ENCODE peak calls at places on chromosome 13, in four cellular contexts. P is HEK293T, Q is HepG2, Z is K562. B is an unnamed sample.

GRCh38 chr13:91278888-91279287 is 68.6 kb upstream of the MIR17HG start:
- DNase-seq in P (no peak), Q (no peak), Z (no peak), B (no peak)

GRCh38 chr13:91639316-91639715 is 240.9 kb downstream of the GPC5 start:
- DNase-seq in P (no peak), Q (no peak), Z (no peak), B (no peak)

GRCh38 chr13:23098508-23098907 is 82.3 kb upstream of the SGCG start:
- DNase-seq in P (no peak), Q (no peak), Z (no peak), B (no peak)

GRCh38 chr13:42567772-42568428 is 6.1 kb upstream of the TNFSF11 start:
- DNase-seq in P (no peak), Q (no peak), Z (no peak), B (no peak)

GRCh38 chr13:109918179-109918651 is 131.8 kb upstream of the IRS2 start:
- DNase-seq in P (no peak), Q (no peak), Z (no peak), B (no peak)

GRCh38 chr13:94291631-94292322 is 187.7 kb downstream of the DCT start:
- DNase-seq in P (no peak), Q (peak; percentile 92), Z (no peak), B (no peak)

GRCh38 chr13:82758056-82758455 is 1124.2 kb downstream of the SLITRK1 start:
- DNase-seq in P (peak; percentile 61), Q (peak; percentile 15), Z (no peak), B (peak; percentile 61)

GRCh38 chr13:101941095-101941777 is 460.6 kb downstream of the FGF14 start:
- DNase-seq in P (no peak), Q (no peak), Z (no peak), B (no peak)

GRCh38 chr13:23680836-23681235 is 110.6 kb downstream of the TNFRSF19 start:
- DNase-seq in P (no peak), Q (no peak), Z (no peak), B (no peak)

GRCh38 chr13:100388923-100389322 is 199.7 kb downstream of the GGACT start:
- DNase-seq in P (no peak), Q (no peak), Z (no peak), B (no peak)

GRCh38 chr13:33340631-33341030 is 55.1 kb upstream of the STARD13 start:
- DNase-seq in P (no peak), Q (no peak), Z (no peak), B (no peak)

GRCh38 chr13:109955598-109955997 is 169.2 kb upstream of the IRS2 start:
- DNase-seq in P (no peak), Q (peak; percentile 3), Z (no peak), B (no peak)

GRCh38 chr13:51453959-51454703 is 1.3 kb upstream of the INTS6 start:
- DNase-seq in P (peak; percentile 7), Q (no peak), Z (peak; percentile 10), B (no peak)

GRCh38 chr13:54356849-54357248 is 1328.2 kb downstream of the OLFM4 start:
- DNase-seq in P (no peak), Q (no peak), Z (no peak), B (no peak)

GRCh38 chr13:40983725-40984669 is 35.1 kb downstream of the ELF1 start:
- DNase-seq in P (no peak), Q (no peak), Z (no peak), B (no peak)

GRCh38 chr13:20264271-20265018 is 32.3 kb upstream of the GJB6 start:
- DNase-seq in P (no peak), Q (no peak), Z (no peak), B (no peak)

GRCh38 chr13:65264066-65264465 is 1966.1 kb downstream of the PCDH9 start:
- DNase-seq in P (no peak), Q (no peak), Z (no peak), B (no peak)

GRCh38 chr13:79775830-79776229 is 294.9 kb downstream of the NDFIP2 start:
- DNase-seq in P (peak; percentile 68), Q (peak; percentile 38), Z (no peak), B (peak; percentile 23)

GRCh38 chr13:112968380-112968909 is 569 bp upstream of the MCF2L start:
- DNase-seq in P (no peak), Q (no peak), Z (no peak), B (no peak)

GRCh38 chr13:33015275-33015674 is 948 bp upstream of the KL start:
- DNase-seq in P (no peak), Q (no peak), Z (no peak), B (peak; percentile 12)

GRCh38 chr13:37058801-37059135 is 720 bp downstream of the SUPT20H start:
- DNase-seq in P (peak; percentile 32), Q (no peak), Z (no peak), B (no peak)

GRCh38 chr13:43061496-43062280 is 38.3 kb downstream of the DNAJC15 start:
- DNase-seq in P (no peak), Q (no peak), Z (no peak), B (no peak)

GRCh38 chr13:40164137-40164536 is 502.3 kb downstream of the FOXO1 start:
- DNase-seq in P (no peak), Q (no peak), Z (no peak), B (no peak)

GRCh38 chr13:24271611-24272451 is 37.5 kb upstream of the C1QTNF9 start:
- DNase-seq in P (peak; percentile 32), Q (peak; percentile 68), Z (no peak), B (no peak)

GRCh38 chr13:101875717-101876393 is 423.4 kb downstream of the ITGBL1 start:
- DNase-seq in P (no peak), Q (peak; percentile 93), Z (no peak), B (no peak)

GRCh38 chr13:110546933-110547332 is 14.6 kb downstream of the RAB20 start:
- DNase-seq in P (no peak), Q (peak; percentile 80), Z (no peak), B (no peak)

GRCh38 chr13:30618186-30618937 is 642 bp downstream of the USPL1 start:
- DNase-seq in P (peak; percentile 14), Q (peak; percentile 4), Z (no peak), B (no peak)

GRCh38 chr13:107205318-107206112 is 637.6 kb upstream of the ARGLU1 start:
- DNase-seq in P (peak; percentile 46), Q (peak; percentile 31), Z (peak; percentile 64), B (peak; percentile 80)

GRCh38 chr13:114142640-114143490 is 10.4 kb upstream of the RASA3 start:
- DNase-seq in P (no peak), Q (no peak), Z (peak; percentile 30), B (peak; percentile 11)

GRCh38 chr13:32381539-32381938 is 46.4 kb downstream of the N4BP2L1 start:
- DNase-seq in P (peak; percentile 8), Q (peak; percentile 49), Z (no peak), B (no peak)

GRCh38 chr13:31982124-31982523 is 49.5 kb upstream of the FRY start:
- DNase-seq in P (no peak), Q (no peak), Z (no peak), B (no peak)

GRCh38 chr13:108508263-108508662 is 121.1 kb upstream of the MYO16 start:
- DNase-seq in P (no peak), Q (peak; percentile 2), Z (no peak), B (no peak)

GRCh38 chr13:113002206-113002821 is 33.3 kb downstream of the MCF2L start:
- DNase-seq in P (peak; percentile 45), Q (peak; percentile 61), Z (peak; percentile 30), B (peak; percentile 79)

GRCh38 chr13:51803422-51804294 is at the start of gene DHRS12:
- DNase-seq in P (peak; percentile 85), Q (peak; percentile 60), Z (peak; percentile 89), B (peak; percentile 78)

GRCh38 chr13:76016799-76017198 is 380.7 kb downstream of the LMO7 start:
- DNase-seq in P (peak; percentile 68), Q (peak; percentile 25), Z (peak; percentile 20), B (peak; percentile 58)

GRCh38 chr13:105462981-105463380 is 1072.5 kb downstream of the EFNB2 start:
- DNase-seq in P (no peak), Q (no peak), Z (no peak), B (no peak)

GRCh38 chr13:80835902-80836301 is 495.0 kb upstream of the SPRY2 start:
- DNase-seq in P (no peak), Q (no peak), Z (no peak), B (no peak)
- TF ChIP-seq ELF4 in P (no peak), Q (no peak), Z (no peak), B (no peak)

GRCh38 chr13:29039212-29039611 is 219.1 kb downstream of the MTUS2 start:
- DNase-seq in P (no peak), Q (no peak), Z (no peak), B (no peak)
- TF ChIP-seq ELF4 in P (no peak), Q (no peak), Z (no peak), B (no peak)

DNA sequence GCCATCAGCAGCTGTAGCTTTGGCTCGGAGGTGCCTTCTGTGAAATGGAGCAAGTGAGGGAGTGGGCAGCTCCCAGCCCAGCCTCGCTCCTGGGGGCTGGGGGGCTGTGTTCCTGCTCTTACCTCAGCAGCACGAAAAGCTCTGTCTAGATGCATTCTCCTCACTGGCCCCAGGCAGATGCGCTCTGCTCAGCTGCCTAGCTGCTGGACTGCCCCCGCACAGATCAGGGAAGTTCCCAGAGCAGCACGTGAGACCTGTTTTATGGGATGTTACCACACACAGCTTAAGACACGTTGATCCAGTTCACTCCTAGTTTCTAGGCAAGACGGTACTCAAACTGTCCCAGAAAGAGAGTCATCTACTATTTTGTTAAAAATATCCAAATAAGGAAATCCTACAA is 13.6 kb downstream of the LCP1 start:
- DNase-seq in P (no peak), Q (no peak), Z (no peak), B (no peak)
- TF ChIP-seq ELF4 in P (no peak), Q (no peak), Z (no peak), B (no peak)

DNA sequence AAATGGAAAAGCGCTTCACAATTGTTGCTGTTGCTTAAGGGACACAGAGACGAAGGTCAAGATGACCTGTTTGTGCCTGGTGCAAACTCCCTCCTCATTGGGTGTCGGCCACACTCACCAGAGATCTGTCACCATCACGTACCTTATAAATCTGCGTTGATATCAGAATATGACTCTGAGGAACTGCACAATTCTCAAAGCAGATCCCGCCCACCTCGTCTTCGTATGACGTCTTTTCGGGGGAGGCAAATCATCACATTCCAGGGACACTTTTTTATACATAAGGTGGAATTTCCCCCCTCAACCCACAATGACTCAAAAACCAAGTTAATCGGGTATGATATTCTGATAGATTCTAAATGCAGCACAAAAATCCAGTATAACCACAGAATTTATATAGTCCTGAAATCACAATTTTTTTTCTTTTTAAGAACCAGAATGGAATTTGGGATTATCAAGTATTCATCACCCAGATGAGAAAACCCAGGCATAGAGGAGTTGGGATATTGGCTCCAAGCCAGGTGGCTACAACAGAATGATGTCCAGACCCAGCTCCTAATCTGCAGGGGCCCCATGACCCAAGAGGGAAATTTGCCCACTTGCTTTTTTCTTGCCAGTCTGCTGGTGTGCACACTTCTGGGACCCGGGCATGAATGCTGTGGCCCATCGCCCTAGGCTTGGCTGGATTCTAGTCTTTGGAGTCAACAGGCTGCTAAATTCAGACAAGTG is 50.6 kb upstream of the MTIF3 start:
- DNase-seq in P (no peak), Q (no peak), Z (no peak), B (no peak)
- TF ChIP-seq ELF4 in P (no peak), Q (no peak), Z (no peak), B (no peak)

DNA sequence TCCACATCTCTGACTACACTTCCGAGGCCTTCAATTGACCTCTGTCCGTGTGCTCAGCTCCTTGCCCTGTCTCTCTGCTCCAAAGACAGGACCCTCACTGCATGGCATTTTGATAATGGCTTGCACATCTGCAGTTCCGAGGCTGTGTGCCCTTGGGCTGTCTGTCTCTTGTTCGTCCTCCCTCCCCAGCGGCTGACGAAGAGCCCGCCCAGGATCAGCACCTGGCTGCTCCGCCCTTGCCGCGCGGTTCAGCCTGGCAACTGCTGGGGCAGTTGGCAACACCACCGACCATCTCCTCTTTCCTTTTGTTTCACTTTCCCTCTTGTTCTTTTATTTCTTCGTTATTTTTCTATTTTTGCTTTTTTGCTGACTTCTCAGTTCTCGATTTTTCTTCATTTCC is 270.4 kb downstream of the TEX29 start:
- DNase-seq in P (no peak), Q (no peak), Z (no peak), B (no peak)
- TF ChIP-seq ELF4 in P (no peak), Q (no peak), Z (no peak), B (no peak)